ENCODE peak calls at places on chromosomes 11 and 22, in eight cellular contexts. W is stimulated activated CD4-positive, alpha-beta T cell treated with anti-CD3 and anti-CD28 coated beads, Interleukin-2, amount 100 ng/mL, for 4 hours; E is ACHN; I is spleen; P is renal cortical epithelial cell; O is GM10248; N is astrocyte of the spinal cord; C is astrocyte of the cerebellum. F is an unnamed sample.

GRCh38 chr11:120184371-120184945 is 26.4 kb upstream of the OAF start:
- DNase-seq in C (no peak), N (no peak), W (no peak), P (no peak), O (no peak), I (no peak), E (no peak), F (no peak)

GRCh38 chr11:10436224-10436623 is 18.8 kb upstream of the AMPD3 start:
- DNase-seq in N (no peak), E (no peak), C (no peak), W (no peak), O (no peak), I (no peak), P (no peak), F (no peak)

GRCh38 chr11:35322321-35322979 is 96.9 kb downstream of the SLC1A2 start:
- DNase-seq in O (no peak), P (no peak), E (no peak), N (no peak), W (no peak), I (no peak), C (no peak), F (no peak)

GRCh38 chr11:126153999-126154398 is 57.5 kb downstream of the RPUSD4 start:
- DNase-seq in O (no peak), E (no peak), W (no peak), P (peak; percentile 92), I (peak; percentile 23), C (peak; percentile 64), N (peak; percentile 45), F (peak; percentile 72)

GRCh38 chr11:31645747-31646146 is 136.2 kb downstream of the ELP4 start:
- DNase-seq in O (no peak), E (peak; percentile 88), N (peak; percentile 89), C (peak; percentile 87), P (peak; percentile 94), I (no peak), W (no peak), F (peak; percentile 87)

GRCh38 chr11:125069796-125070195 is 6.7 kb downstream of the SLC37A2 start:
- DNase-seq in E (no peak), I (peak; percentile 74), N (no peak), O (peak; percentile 10), W (no peak), C (no peak), P (no peak), F (peak; percentile 61)

GRCh38 chr11:9004310-9004945 is 627 bp upstream of the NRIP3 start:
- DNase-seq in O (no peak), E (no peak), C (no peak), I (peak; percentile 83), W (peak; percentile 26), N (no peak), P (no peak), F (no peak)

GRCh38 chr22:40006641-40007040 is 11.9 kb downstream of the FAM83F start:
- DNase-seq in E (no peak), P (no peak), N (no peak), C (no peak), O (no peak), I (peak; percentile 71), W (no peak), F (no peak)

GRCh38 chr11:114133548-114134329 is 74.2 kb downstream of the ZBTB16 start:
- DNase-seq in N (peak; percentile 70), O (no peak), E (no peak), P (no peak), W (no peak), C (peak; percentile 53), I (no peak), F (no peak)

F was measured in kidney tubule cell.